ENCODE peak calls at places on chromosomes 3 and 15, in four cellular contexts. U is uterus, A is cardiac muscle cell, C is Panc1. N is an unnamed sample.

GRCh38 chr3:10780243-10780642 is 35.8 kb upstream of the SLC6A11 start:
- DNase-seq in U (no peak), C (no peak), A (no peak), N (peak)

GRCh38 chr15:67254238-67255175 is at the start of the genes AAGAB and IQCH:
- DNase-seq in C (peak), A (peak), U (peak), N (peak)

GRCh38 chr15:83379574-83379973 is 67.6 kb upstream of the SH3GL3 start:
- DNase-seq in U (no peak), A (no peak), C (no peak), N (no peak)

GRCh38 chr3:159432721-159433300 is 555.8 kb upstream of the IL12A start:
- DNase-seq in C (no peak), U (no peak), A (no peak), N (no peak)

GRCh38 chr3:194496217-194496881 is 9.5 kb upstream of the ATP13A3 start:
- DNase-seq in U (no peak), C (no peak), A (no peak), N (no peak)

GRCh38 chr15:71335591-71335990 is 220.3 kb downstream of the THSD4 start:
- DNase-seq in C (no peak), A (no peak), U (no peak), N (no peak)

GRCh38 chr15:65796610-65797012 is 4.5 kb upstream of the DENND4A start:
- DNase-seq in U (no peak), A (no peak), C (no peak), N (no peak)

GRCh38 chr15:88894819-88895767 is at the start of gene HAPLN3:
- DNase-seq in U (no peak), C (no peak), A (peak), N (no peak)

GRCh38 chr3:4943553-4943952 is 35.7 kb upstream of the BHLHE40 start:
- DNase-seq in U (no peak), A (no peak), C (no peak), N (no peak)

GRCh38 chr15:98794211-98794610 is 145.9 kb downstream of the IGF1R start:
- DNase-seq in C (no peak), U (no peak), A (no peak), N (no peak)

GRCh38 chr3:149702691-149703426 is 45.0 kb upstream of the WWTR1 start:
- DNase-seq in A (no peak), U (peak), C (no peak), N (no peak)

GRCh38 chr15:68407886-68408500 is 24.0 kb downstream of the ITGA11 start:
- DNase-seq in A (no peak), U (no peak), C (no peak), N (peak)

GRCh38 chr3:123156276-123156995 is 45.3 kb upstream of the SEC22A start:
- DNase-seq in C (no peak), U (no peak), A (no peak), N (no peak)

GRCh38 chr3:123158330-123158729 is 43.4 kb upstream of the SEC22A start:
- DNase-seq in C (no peak), U (no peak), A (no peak), N (no peak)

GRCh38 chr3:123157598-123158287 is 44.0 kb upstream of the SEC22A start:
- DNase-seq in A (no peak), U (no peak), C (no peak), N (no peak)

GRCh38 chr3:123155471-123156011 is 46.2 kb upstream of the SEC22A start:
- DNase-seq in U (no peak), A (no peak), C (no peak), N (no peak)

GRCh38 chr3:123157209-123157597 is 44.5 kb upstream of the SEC22A start:
- DNase-seq in U (no peak), A (no peak), C (no peak), N (no peak)
- TF ChIP-seq CTCF in U (no peak), A (no peak), C (no peak), N (no peak)

GRCh38 chr15:40764766-40765136 is 883 bp downstream of the GCHFR start:
- DNase-seq in U (no peak), C (no peak), A (peak), N (no peak)

GRCh38 chr15:40766906-40767837 is 2.6 kb upstream of the C15orf62 start:
- DNase-seq in U (no peak), C (no peak), A (no peak), N (no peak)

GRCh38 chr15:40766194-40766830 is 2.4 kb downstream of the GCHFR start:
- DNase-seq in C (no peak), U (no peak), A (no peak), N (no peak)

GRCh38 chr15:40762919-40763800 is 708 bp upstream of the GCHFR start:
- DNase-seq in A (no peak), C (no peak), U (peak), N (no peak)

GRCh38 chr15:40763801-40764765 is at the start of gene GCHFR:
- DNase-seq in A (peak), C (no peak), U (peak), N (peak)
- TF ChIP-seq CTCF in A (peak), C (no peak), U (peak), N (peak)

GRCh38 chr3:58027704-58028317 is 19.6 kb downstream of the FLNB start:
- DNase-seq in U (no peak), C (no peak), A (no peak), N (no peak)

GRCh38 chr3:58025824-58026579 is 17.8 kb downstream of the FLNB start:
- DNase-seq in C (no peak), A (peak), U (no peak), N (no peak)

GRCh38 chr3:58028902-58029301 is 20.7 kb downstream of the FLNB start:
- DNase-seq in U (no peak), C (no peak), A (no peak), N (no peak)

GRCh38 chr3:58025406-58025805 is 17.2 kb downstream of the FLNB start:
- DNase-seq in C (no peak), U (no peak), A (no peak), N (no peak)

DNA sequence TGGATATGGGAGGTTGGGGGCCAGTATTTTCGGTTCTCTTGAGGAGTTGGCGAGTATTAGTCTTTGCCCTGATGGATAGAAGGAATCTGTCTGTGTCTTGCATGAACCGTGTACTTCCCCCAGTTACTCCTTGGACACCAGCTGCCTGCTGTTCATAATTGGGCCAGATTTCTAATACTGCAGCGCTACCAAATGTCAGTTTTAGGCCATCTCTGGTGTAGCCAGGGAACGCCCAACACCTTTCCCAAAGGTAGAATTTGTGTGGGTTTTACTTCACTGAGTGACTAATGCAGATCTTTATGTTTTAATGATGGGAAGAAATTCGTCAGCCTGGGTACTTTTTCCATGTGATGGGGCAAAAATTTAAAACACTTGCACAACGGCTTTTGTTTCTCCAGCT is 18.4 kb downstream of the FLNB start:
- DNase-seq in U (no peak), A (no peak), C (no peak), N (no peak)
- TF ChIP-seq CTCF in U (no peak), A (no peak), C (no peak), N (no peak)

DNA sequence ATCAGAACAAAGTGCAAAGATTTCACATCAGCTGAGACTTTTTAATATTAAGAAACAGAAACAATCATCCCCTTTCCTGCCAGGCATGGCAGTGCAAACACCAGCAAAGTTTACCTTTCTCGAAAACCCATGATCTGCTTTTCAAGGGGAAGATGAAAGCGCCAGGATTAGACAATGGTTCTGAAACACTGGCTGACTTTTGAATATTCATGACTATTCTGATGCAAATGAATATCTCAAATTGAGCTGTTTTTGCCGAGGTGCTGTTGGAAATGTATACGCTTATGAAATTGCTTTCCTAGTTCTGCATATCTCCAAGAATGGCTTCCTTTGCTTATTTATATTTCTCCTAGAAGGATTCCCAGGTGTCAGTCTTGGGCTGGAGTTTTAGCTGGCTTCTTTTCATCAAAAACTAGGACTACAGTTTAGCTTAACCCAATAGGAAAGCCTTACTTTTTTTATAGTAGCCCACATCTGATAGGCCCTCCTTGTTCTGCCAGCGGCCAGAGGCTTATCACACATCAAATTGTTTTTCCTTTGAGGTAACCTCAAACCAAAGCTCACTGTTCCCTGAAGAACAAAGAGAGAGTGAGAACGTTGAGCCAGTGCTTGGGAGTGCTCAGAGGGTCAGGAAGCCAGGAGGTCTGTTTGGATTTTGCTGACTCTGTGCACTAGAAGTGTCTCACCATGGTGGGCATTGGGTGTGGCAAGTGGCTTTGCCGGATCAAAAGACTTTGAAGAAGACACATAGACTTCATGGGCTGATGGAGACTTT is 74.0 kb upstream of the PLCL2 start:
- DNase-seq in A (no peak), C (no peak), U (no peak), N (no peak)
- TF ChIP-seq CTCF in A (no peak), C (no peak), U (no peak), N (no peak)

DNA sequence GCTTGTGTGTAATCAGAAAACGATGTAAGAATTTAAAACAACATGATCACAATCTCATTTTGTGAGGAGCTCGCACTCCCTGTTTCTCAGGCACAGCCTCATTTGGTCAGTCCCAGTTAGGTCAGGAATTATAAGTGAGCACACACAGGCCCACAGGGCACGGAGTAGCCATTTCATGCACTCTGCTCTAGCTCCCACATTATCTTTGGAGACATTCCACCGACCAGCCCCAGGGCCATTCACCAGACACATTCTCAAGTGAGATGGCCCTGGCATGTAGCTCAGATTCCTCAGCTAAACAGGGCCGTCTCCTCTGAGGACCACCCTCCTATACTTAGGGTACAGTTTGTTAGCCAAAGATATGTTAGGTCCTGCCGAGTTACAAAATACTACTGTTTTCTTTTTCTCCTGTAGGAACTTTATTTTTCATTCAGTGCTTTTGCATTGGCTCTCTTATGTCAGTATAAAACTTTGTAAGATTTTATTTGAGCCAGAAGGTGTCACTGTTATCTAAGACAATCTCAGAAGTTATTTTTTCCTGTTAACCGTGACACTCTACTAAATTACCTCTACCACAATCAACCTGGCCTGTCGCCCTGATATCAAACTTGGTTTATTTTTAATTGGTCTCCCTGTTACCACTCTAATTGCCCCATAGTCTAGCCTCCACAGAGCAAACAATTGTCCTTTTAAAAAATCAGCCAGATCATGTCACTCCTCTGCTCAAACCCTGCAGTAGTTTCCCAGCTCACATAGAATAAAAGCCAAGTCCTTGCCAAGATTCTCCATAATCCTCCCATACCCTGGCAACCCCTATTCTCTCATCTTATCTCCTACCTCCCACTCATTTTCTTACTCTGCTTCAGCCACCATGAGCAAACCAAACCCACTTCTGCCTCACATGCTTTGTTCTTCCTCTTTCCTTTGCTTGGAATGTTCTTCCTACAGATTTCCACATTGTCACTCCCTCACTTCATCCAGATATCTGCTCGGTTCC is 105.7 kb downstream of the PPP2R3A start:
- DNase-seq in U (peak), A (peak), C (no peak), N (no peak)
- TF ChIP-seq CTCF in U (no peak), A (no peak), C (peak), N (no peak)

N was measured in coronary artery.